ENCODE peak calls at places on chromosomes 13 and 19, in five cellular contexts. One of them, this sample, is unnamed.

GRCh38 chr13:102580552-102581169 is 16.1 kb upstream of the TPP2 start:
- DNase-seq in stimulated activated CD4-positive, alpha-beta T cell treated with anti-CD3 and anti-CD28 coated beads, Interleukin-4, amount 100 ng/mL, for 1 hour: no peak
- DNase-seq in kidney tubule cell: peak; percentile 69
- DNase-seq in esophagus squamous epithelium: no peak
- DNase-seq in A172: peak; percentile 62
- DNase-seq in this sample: no peak

GRCh38 chr19:49335071-49335783 is at the start of gene CD37:
- DNase-seq in esophagus squamous epithelium: no peak
- DNase-seq in stimulated activated CD4-positive, alpha-beta T cell treated with anti-CD3 and anti-CD28 coated beads, Interleukin-4, amount 100 ng/mL, for 1 hour: peak; percentile 55
- DNase-seq in kidney tubule cell: no peak
- DNase-seq in A172: no peak
- DNase-seq in this sample: no peak

GRCh38 chr19:50568321-50569022 is at the start of gene LRRC4B:
- DNase-seq in esophagus squamous epithelium: no peak
- DNase-seq in stimulated activated CD4-positive, alpha-beta T cell treated with anti-CD3 and anti-CD28 coated beads, Interleukin-4, amount 100 ng/mL, for 1 hour: no peak
- DNase-seq in kidney tubule cell: no peak
- DNase-seq in A172: peak; percentile 37
- DNase-seq in this sample: no peak

GRCh38 chr13:44974056-44974798 is 15.0 kb downstream of the NUFIP1 start:
- DNase-seq in stimulated activated CD4-positive, alpha-beta T cell treated with anti-CD3 and anti-CD28 coated beads, Interleukin-4, amount 100 ng/mL, for 1 hour: no peak
- DNase-seq in esophagus squamous epithelium: no peak
- DNase-seq in kidney tubule cell: peak; percentile 42
- DNase-seq in A172: peak; percentile 25
- DNase-seq in this sample: peak; percentile 16

GRCh38 chr19:1690570-1691307 is 38.3 kb upstream of the TCF3 start:
- DNase-seq in esophagus squamous epithelium: no peak
- DNase-seq in stimulated activated CD4-positive, alpha-beta T cell treated with anti-CD3 and anti-CD28 coated beads, Interleukin-4, amount 100 ng/mL, for 1 hour: peak; percentile 52
- DNase-seq in kidney tubule cell: peak; percentile 21
- DNase-seq in A172: no peak
- DNase-seq in this sample: no peak

GRCh38 chr13:27298849-27299248 is 28.2 kb downstream of the RASL11A start:
- DNase-seq in stimulated activated CD4-positive, alpha-beta T cell treated with anti-CD3 and anti-CD28 coated beads, Interleukin-4, amount 100 ng/mL, for 1 hour: no peak
- DNase-seq in esophagus squamous epithelium: no peak
- DNase-seq in A172: no peak
- DNase-seq in kidney tubule cell: no peak
- DNase-seq in this sample: no peak

GRCh38 chr13:90623318-90624011 is 724.0 kb upstream of the MIR17HG start:
- DNase-seq in stimulated activated CD4-positive, alpha-beta T cell treated with anti-CD3 and anti-CD28 coated beads, Interleukin-4, amount 100 ng/mL, for 1 hour: no peak
- DNase-seq in kidney tubule cell: no peak
- DNase-seq in A172: no peak
- DNase-seq in esophagus squamous epithelium: no peak
- DNase-seq in this sample: no peak

GRCh38 chr19:30602661-30603322 is 230.6 kb downstream of the ZNF536 start:
- DNase-seq in A172: no peak
- DNase-seq in esophagus squamous epithelium: no peak
- DNase-seq in kidney tubule cell: no peak
- DNase-seq in stimulated activated CD4-positive, alpha-beta T cell treated with anti-CD3 and anti-CD28 coated beads, Interleukin-4, amount 100 ng/mL, for 1 hour: no peak
- DNase-seq in this sample: no peak

GRCh38 chr19:46015080-46015960 is 7.5 kb downstream of the PGLYRP1 start:
- DNase-seq in A172: no peak
- DNase-seq in kidney tubule cell: peak; percentile 82
- DNase-seq in stimulated activated CD4-positive, alpha-beta T cell treated with anti-CD3 and anti-CD28 coated beads, Interleukin-4, amount 100 ng/mL, for 1 hour: peak; percentile 75
- DNase-seq in esophagus squamous epithelium: no peak
- DNase-seq in this sample: no peak

GRCh38 chr13:77506874-77507273 is 28.6 kb upstream of the SCEL start:
- DNase-seq in stimulated activated CD4-positive, alpha-beta T cell treated with anti-CD3 and anti-CD28 coated beads, Interleukin-4, amount 100 ng/mL, for 1 hour: no peak
- DNase-seq in kidney tubule cell: no peak
- DNase-seq in esophagus squamous epithelium: no peak
- DNase-seq in A172: no peak
- DNase-seq in this sample: no peak

GRCh38 chr13:113862191-113862765 is 1.6 kb downstream of the GAS6 start:
- DNase-seq in stimulated activated CD4-positive, alpha-beta T cell treated with anti-CD3 and anti-CD28 coated beads, Interleukin-4, amount 100 ng/mL, for 1 hour: no peak
- DNase-seq in kidney tubule cell: no peak
- DNase-seq in A172: no peak
- DNase-seq in esophagus squamous epithelium: no peak
- DNase-seq in this sample: no peak

GRCh38 chr13:112928958-112929777 is 39.8 kb upstream of the MCF2L start:
- DNase-seq in A172: peak; percentile 57
- DNase-seq in kidney tubule cell: peak; percentile 42
- DNase-seq in stimulated activated CD4-positive, alpha-beta T cell treated with anti-CD3 and anti-CD28 coated beads, Interleukin-4, amount 100 ng/mL, for 1 hour: no peak
- DNase-seq in esophagus squamous epithelium: no peak
- DNase-seq in this sample: no peak

GRCh38 chr19:38978315-38978689 is 2.8 kb upstream of the FBXO17 start:
- DNase-seq in kidney tubule cell: no peak
- DNase-seq in esophagus squamous epithelium: no peak
- DNase-seq in stimulated activated CD4-positive, alpha-beta T cell treated with anti-CD3 and anti-CD28 coated beads, Interleukin-4, amount 100 ng/mL, for 1 hour: no peak
- DNase-seq in A172: no peak
- DNase-seq in this sample: no peak

GRCh38 chr13:24264976-24265375 is 44.4 kb upstream of the C1QTNF9 start:
- DNase-seq in stimulated activated CD4-positive, alpha-beta T cell treated with anti-CD3 and anti-CD28 coated beads, Interleukin-4, amount 100 ng/mL, for 1 hour: peak; percentile 70
- DNase-seq in kidney tubule cell: peak; percentile 30
- DNase-seq in A172: no peak
- DNase-seq in esophagus squamous epithelium: no peak
- DNase-seq in this sample: no peak

GRCh38 chr19:51192689-51193088 is 32.2 kb upstream of the CD33 start:
- DNase-seq in stimulated activated CD4-positive, alpha-beta T cell treated with anti-CD3 and anti-CD28 coated beads, Interleukin-4, amount 100 ng/mL, for 1 hour: no peak
- DNase-seq in esophagus squamous epithelium: no peak
- DNase-seq in kidney tubule cell: no peak
- DNase-seq in A172: no peak
- DNase-seq in this sample: no peak

GRCh38 chr19:9667898-9668297 is 7.0 kb downstream of the ZNF562 start:
- DNase-seq in stimulated activated CD4-positive, alpha-beta T cell treated with anti-CD3 and anti-CD28 coated beads, Interleukin-4, amount 100 ng/mL, for 1 hour: no peak
- DNase-seq in esophagus squamous epithelium: no peak
- DNase-seq in kidney tubule cell: no peak
- DNase-seq in A172: no peak
- DNase-seq in this sample: no peak

GRCh38 chr13:45136741-45137500 is 16.6 kb downstream of the GTF2F2 start:
- DNase-seq in kidney tubule cell: no peak
- DNase-seq in esophagus squamous epithelium: no peak
- DNase-seq in stimulated activated CD4-positive, alpha-beta T cell treated with anti-CD3 and anti-CD28 coated beads, Interleukin-4, amount 100 ng/mL, for 1 hour: no peak
- DNase-seq in A172: no peak
- DNase-seq in this sample: no peak

GRCh38 chr13:113495494-113496251 is 5.2 kb upstream of the DCUN1D2 start:
- DNase-seq in esophagus squamous epithelium: no peak
- DNase-seq in stimulated activated CD4-positive, alpha-beta T cell treated with anti-CD3 and anti-CD28 coated beads, Interleukin-4, amount 100 ng/mL, for 1 hour: no peak
- DNase-seq in kidney tubule cell: peak; percentile 12
- DNase-seq in A172: peak; percentile 10
- DNase-seq in this sample: no peak

GRCh38 chr19:4970558-4971423 is 1.9 kb downstream of the KDM4B start:
- DNase-seq in esophagus squamous epithelium: no peak
- DNase-seq in stimulated activated CD4-positive, alpha-beta T cell treated with anti-CD3 and anti-CD28 coated beads, Interleukin-4, amount 100 ng/mL, for 1 hour: no peak
- DNase-seq in kidney tubule cell: peak; percentile 31
- DNase-seq in A172: no peak
- DNase-seq in this sample: no peak

This sample was measured in thoracic aorta.